ENCODE peak calls at places on chromosomes 16 and 17, in nine cellular contexts. A is hypothalamus; U is trophoblast cell; H is activated effector memory CD4-positive, alpha-beta T cell treated with Interleukin-2 at 50 U/mL for 16 hours; F is kidney glomerular epithelial cell; S is activated CD4-positive, alpha-beta T cell treated with anti-CD3 and anti-CD28 coated beads, Interleukin-2, amount 50 U/mL, for 1 hour; T is activated naive CD8-positive, alpha-beta T cell treated with anti-CD3 and anti-CD28 coated beads for 36 hours; G is activated T-helper 1 cell treated with anti-CD3 and anti-CD28 coated beads, Interleukin-2, amount 50 U/mL, for 16 hours; P is astrocyte of the spinal cord. Z is an unnamed sample.
A peak's percentile ranks its signal among the peaks of the same experiment; 100 is the strongest.

GRCh38 chr17:29590979-29591736 is 1.7 kb upstream of the GIT1 start:
- DNase-seq in A (no peak), U (no peak), H (no peak), F (peak; percentile 74), S (no peak), T (peak; percentile 65), G (no peak), P (no peak), Z (peak; percentile 73)

GRCh38 chr17:17132746-17133145 is 73.4 kb downstream of the PLD6 start:
- DNase-seq in A (no peak), U (no peak), H (no peak), F (no peak), S (no peak), T (no peak), G (no peak), P (peak; percentile 67), Z (no peak)

GRCh38 chr17:19000531-19001011 is 4.0 kb downstream of the FAM83G start:
- DNase-seq in A (no peak), U (no peak), H (no peak), F (peak; percentile 10), S (no peak), T (no peak), G (no peak), P (no peak), Z (peak; percentile 90)

GRCh38 chr16:87423429-87423828 is 31.3 kb downstream of the MAP1LC3B start:
- DNase-seq in A (no peak), U (no peak), H (no peak), F (no peak), S (no peak), T (no peak), G (no peak), P (no peak), Z (no peak)

GRCh38 chr16:13436641-13437423 is 483.1 kb upstream of the ERCC4 start:
- DNase-seq in A (no peak), U (no peak), H (no peak), F (peak; percentile 99), S (no peak), T (no peak), G (no peak), P (peak; percentile 42), Z (peak; percentile 47)

GRCh38 chr16:72927199-72928088 is 120.5 kb downstream of the ZFHX3 start:
- DNase-seq in A (no peak), U (no peak), H (no peak), F (peak; percentile 34), S (no peak), T (no peak), G (no peak), P (peak; percentile 84), Z (peak; percentile 22)

GRCh38 chr17:67656494-67657203 is 61.1 kb upstream of the NOL11 start:
- DNase-seq in A (no peak), U (no peak), H (no peak), F (no peak), S (no peak), T (no peak), G (no peak), P (no peak), Z (no peak)

GRCh38 chr16:4371481-4372314 is at the start of gene VASN:
- DNase-seq in A (peak; percentile 37), U (peak; percentile 72), H (peak; percentile 60), F (peak; percentile 23), S (peak; percentile 75), T (peak; percentile 74), G (peak; percentile 37), P (peak; percentile 70), Z (peak; percentile 78)

GRCh38 chr16:88703486-88704309 is 2.5 kb downstream of the RNF166 start:
- DNase-seq in A (no peak), U (no peak), H (peak; percentile 63), F (no peak), S (peak; percentile 64), T (peak; percentile 84), G (peak; percentile 37), P (no peak), Z (no peak)